ENCODE peak calls at places on chromosomes 11 and 22, in eight cellular contexts. L, U, F, N, X, O, I and K are unnamed samples.

GRCh38 chr11:67600324-67601029 is 6.3 kb upstream of the NDUFV1 start:
- DNase-seq in L (no peak), X (no peak), O (no peak), I (no peak), F (no peak), N (no peak), U (no peak), K (no peak)

GRCh38 chr22:22378446-22379415 is 129.8 kb downstream of the ZNF280B start:
- DNase-seq in O (no peak), N (no peak), F (no peak), X (no peak), L (no peak), U (no peak), I (no peak), K (no peak)

GRCh38 chr22:47065756-47066615 is 303.5 kb downstream of the TBC1D22A start:
- DNase-seq in F (no peak), L (no peak), I (no peak), O (no peak), X (no peak), U (no peak), N (no peak), K (no peak)

GRCh38 chr22:23522642-23523251 is 57.3 kb downstream of the IGLL1 start:
- DNase-seq in L (no peak), X (no peak), N (no peak), U (no peak), I (no peak), F (peak; percentile 38), O (no peak), K (no peak)

GRCh38 chr22:37209140-37209845 is 3.0 kb downstream of the SSTR3 start:
- DNase-seq in O (no peak), F (no peak), L (no peak), N (no peak), X (no peak), U (no peak), I (no peak), K (no peak)

GRCh38 chr11:58121101-58121500 is 4.2 kb downstream of the OR9I1 start:
- DNase-seq in U (no peak), N (no peak), I (no peak), X (no peak), L (no peak), O (no peak), F (no peak), K (no peak)

GRCh38 chr11:971731-972365 is 46.2 kb downstream of the AP2A2 start:
- DNase-seq in L (no peak), X (no peak), I (no peak), F (no peak), N (no peak), U (no peak), O (no peak), K (no peak)

GRCh38 chr22:27670701-27671412 is 130.7 kb downstream of the MN1 start:
- DNase-seq in X (peak; percentile 71), I (no peak), N (no peak), U (no peak), F (no peak), O (no peak), L (no peak), K (peak; percentile 34)

GRCh38 chr11:2511421-2512369 is 66.9 kb downstream of the KCNQ1 start:
- DNase-seq in O (no peak), I (no peak), L (no peak), N (no peak), F (no peak), X (no peak), U (no peak), K (peak; percentile 10)

GRCh38 chr11:134562176-134562575 is 150.1 kb upstream of the B3GAT1 start:
- DNase-seq in O (no peak), X (no peak), I (no peak), N (no peak), U (no peak), L (no peak), F (no peak), K (no peak)

GRCh38 chr11:69694781-69695180 is 9.0 kb downstream of the FGF19 start:
- DNase-seq in F (peak; percentile 17), X (no peak), L (no peak), U (no peak), N (no peak), O (no peak), I (no peak), K (no peak)

GRCh38 chr11:91104237-91104636 is 881.4 kb upstream of the CHORDC1 start:
- DNase-seq in F (no peak), N (no peak), I (no peak), U (no peak), O (no peak), L (no peak), X (peak; percentile 28), K (no peak)

GRCh38 chr11:129402196-129402595 is 26.5 kb downstream of the BARX2 start:
- DNase-seq in L (no peak), O (no peak), U (no peak), X (no peak), I (no peak), F (no peak), N (no peak), K (no peak)

GRCh38 chr11:103805688-103806009 is 230.8 kb upstream of the DDI1 start:
- DNase-seq in I (no peak), U (no peak), L (no peak), F (no peak), O (no peak), X (no peak), N (no peak), K (no peak)

GRCh38 chr11:13661074-13661623 is 7.3 kb upstream of the FAR1 start:
- DNase-seq in F (no peak), I (no peak), U (no peak), X (no peak), N (no peak), L (no peak), O (no peak), K (no peak)

GRCh38 chr11:87139475-87139874 is 101.7 kb downstream of the TMEM135 start:
- DNase-seq in L (no peak), I (no peak), N (no peak), O (no peak), X (no peak), F (no peak), U (no peak), K (no peak)

GRCh38 chr22:24284747-24285203 is 14.1 kb downstream of the SPECC1L start:
- DNase-seq in F (no peak), O (no peak), I (no peak), X (peak; percentile 72), U (no peak), L (no peak), N (no peak), K (no peak)

GRCh38 chr11:20289732-20290131 is 73.8 kb upstream of the HTATIP2 start:
- DNase-seq in U (no peak), X (no peak), N (peak; percentile 59), I (no peak), L (no peak), O (no peak), F (no peak), K (no peak)

GRCh38 chr11:48018561-48019229 is 38.3 kb downstream of the PTPRJ start:
- DNase-seq in X (no peak), N (no peak), I (no peak), L (no peak), O (no peak), F (no peak), U (no peak), K (peak; percentile 63)

GRCh38 chr22:20164863-20165262 is 14.0 kb upstream of the CCDC188 start:
- DNase-seq in F (peak; percentile 6), X (no peak), N (no peak), U (no peak), L (no peak), I (no peak), O (no peak), K (no peak)

GRCh38 chr11:117421471-117421870 is 93.8 kb downstream of the CEP164 start:
- DNase-seq in I (no peak), O (no peak), F (no peak), N (no peak), X (no peak), U (no peak), L (no peak), K (no peak)

GRCh38 chr11:69892237-69892985 is 73.2 kb upstream of the FGF3 start:
- DNase-seq in F (no peak), O (no peak), I (no peak), X (no peak), L (no peak), N (no peak), U (no peak), K (no peak)

GRCh38 chr11:86790073-86790727 is 10.1 kb upstream of the PRSS23 start:
- DNase-seq in F (no peak), L (no peak), I (no peak), X (no peak), U (no peak), N (no peak), O (no peak), K (no peak)

GRCh38 chr11:9615031-9615451 is 41.6 kb downstream of the WEE1 start:
- DNase-seq in I (no peak), U (no peak), X (no peak), N (no peak), L (no peak), F (no peak), O (no peak), K (no peak)

GRCh38 chr11:12239396-12240298 is 129.3 kb downstream of the MICAL2 start:
- DNase-seq in O (no peak), U (no peak), N (no peak), X (no peak), F (peak; percentile 84), L (no peak), I (no peak), K (no peak)

GRCh38 chr11:65423516-65424199 is 1.1 kb downstream of the NEAT1 start:
- DNase-seq in O (no peak), N (no peak), F (no peak), I (no peak), X (no peak), L (no peak), U (peak; percentile 54), K (no peak)

GRCh38 chr11:113675003-113675471 is 31.1 kb downstream of the TMPRSS5 start:
- DNase-seq in U (no peak), I (no peak), N (no peak), F (no peak), X (no peak), L (no peak), O (no peak), K (no peak)

GRCh38 chr22:41240377-41241132 is at the start of gene CHADL:
- DNase-seq in I (no peak), L (no peak), O (no peak), U (no peak), F (peak; percentile 10), X (peak; percentile 84), N (no peak), K (no peak)